ENCODE peak calls at places on chromosome 3, in seven cellular contexts. U is osteocyte; R is HS-5; Q is GM12865; V is ELF-1; W is memory B cell; Y is stimulated activated naive CD4-positive, alpha-beta T cell. Z is an unnamed sample.

GRCh38 chr3:36700537-36701248 is 63.7 kb downstream of the DCLK3 start:
- DNase-seq in Y (peak; percentile 5), R (peak; percentile 34), V (peak; percentile 74), W (peak; percentile 14), U (no peak), Q (peak; percentile 69), Z (peak; percentile 18)

GRCh38 chr3:87696276-87697013 is 362.4 kb downstream of the CGGBP1 start:
- DNase-seq in Y (no peak), U (no peak), Q (no peak), W (no peak), V (no peak), R (no peak), Z (no peak)

GRCh38 chr3:65758871-65759598 is 279.7 kb downstream of the MAGI1 start:
- DNase-seq in R (no peak), Q (no peak), W (no peak), V (no peak), U (no peak), Y (no peak), Z (no peak)

GRCh38 chr3:172848910-172849309 is 98.4 kb downstream of the ECT2 start:
- DNase-seq in W (no peak), Q (no peak), R (peak; percentile 83), Y (no peak), V (no peak), U (no peak), Z (no peak)

GRCh38 chr3:108406063-108406660 is 104.2 kb downstream of the MYH15 start:
- DNase-seq in W (no peak), Q (no peak), V (no peak), R (no peak), Y (no peak), U (no peak), Z (no peak)

GRCh38 chr3:53190659-53191058 is 29.6 kb downstream of the PRKCD start:
- DNase-seq in Q (peak; percentile 87), W (no peak), R (no peak), V (no peak), U (no peak), Y (no peak), Z (no peak)

GRCh38 chr3:12483872-12484197 is 445 bp upstream of the TSEN2 start:
- DNase-seq in Q (no peak), V (no peak), R (no peak), Y (no peak), U (no peak), W (no peak), Z (no peak)

GRCh38 chr3:193391902-193392301 is 13.3 kb upstream of the ATP13A5 start:
- DNase-seq in Y (no peak), R (peak; percentile 61), U (no peak), V (peak; percentile 56), Q (no peak), W (no peak), Z (no peak)

GRCh38 chr3:181694805-181695660 is 16.7 kb upstream of the SOX2 start:
- DNase-seq in Y (no peak), R (no peak), Q (no peak), V (peak; percentile 84), U (no peak), W (no peak), Z (no peak)

GRCh38 chr3:31237887-31238286 is 294.8 kb upstream of the STT3B start:
- DNase-seq in W (no peak), R (no peak), V (no peak), Q (no peak), U (no peak), Y (no peak), Z (no peak)

GRCh38 chr3:99537416-99537815 is 101.0 kb upstream of the COL8A1 start:
- DNase-seq in W (no peak), U (no peak), R (no peak), Y (no peak), Q (no peak), V (no peak), Z (no peak)

GRCh38 chr3:150870406-150870805 is 34.8 kb downstream of the MINDY4B start:
- DNase-seq in Y (no peak), U (no peak), Q (no peak), V (no peak), W (no peak), R (peak; percentile 43), Z (no peak)

GRCh38 chr3:182405752-182406151 is 387.6 kb upstream of the ATP11B start:
- DNase-seq in V (no peak), Q (no peak), U (no peak), W (no peak), Y (no peak), R (no peak), Z (no peak)

GRCh38 chr3:57065588-57065987 is 5.1 kb downstream of the SPATA12 start:
- DNase-seq in Q (no peak), W (no peak), Y (no peak), R (no peak), V (peak; percentile 58), U (no peak), Z (no peak)

GRCh38 chr3:159884661-159885402 is 103.8 kb upstream of the IL12A start:
- DNase-seq in U (no peak), Q (peak; percentile 70), R (peak; percentile 33), V (peak; percentile 6), W (peak; percentile 38), Y (peak; percentile 13), Z (no peak)

GRCh38 chr3:37852097-37852496 is 9.6 kb upstream of the CTDSPL start:
- DNase-seq in V (no peak), Q (no peak), Y (no peak), R (no peak), W (no peak), U (no peak), Z (no peak)

GRCh38 chr3:182735672-182736071 is 57.6 kb upstream of the ATP11B start:
- DNase-seq in Q (no peak), R (no peak), U (no peak), W (no peak), V (no peak), Y (no peak), Z (no peak)

GRCh38 chr3:16028604-16029003 is 145.9 kb upstream of the GALNT15 start:
- DNase-seq in Y (no peak), W (no peak), V (no peak), Q (no peak), U (no peak), R (no peak), Z (no peak)

GRCh38 chr3:25902586-25902985 is 112.7 kb downstream of the OXSM start:
- DNase-seq in V (no peak), W (no peak), R (no peak), Q (no peak), U (no peak), Y (no peak), Z (no peak)

GRCh38 chr3:71536376-71536965 is 47.1 kb downstream of the FOXP1 start:
- DNase-seq in U (no peak), V (no peak), Y (no peak), R (peak; percentile 33), W (no peak), Q (no peak), Z (no peak)

GRCh38 chr3:178382388-178383061 is 153.7 kb upstream of the KCNMB2 start:
- DNase-seq in Q (no peak), W (no peak), Y (no peak), R (peak; percentile 75), U (no peak), V (no peak), Z (no peak)

GRCh38 chr3:10010546-10011465 is 15.4 kb upstream of the FANCD2 start:
- DNase-seq in V (peak; percentile 94), R (no peak), Y (peak; percentile 41), Q (peak; percentile 93), W (peak; percentile 75), U (peak; percentile 98), Z (peak; percentile 97)

GRCh38 chr3:134533493-134533892 is 47.6 kb downstream of the CEP63 start:
- DNase-seq in W (no peak), Q (no peak), V (no peak), Y (no peak), R (no peak), U (no peak), Z (no peak)

GRCh38 chr3:12472000-12472399 is 12.3 kb upstream of the TSEN2 start:
- DNase-seq in R (no peak), W (no peak), Y (no peak), V (no peak), Q (no peak), U (no peak), Z (no peak)

GRCh38 chr3:54954019-54954418 is 26.2 kb upstream of the LRTM1 start:
- DNase-seq in R (peak; percentile 75), W (no peak), U (no peak), V (peak; percentile 91), Q (no peak), Y (no peak), Z (no peak)

GRCh38 chr3:127676456-127676855 is 3.7 kb downstream of the ABTB1 start:
- DNase-seq in Y (no peak), Q (no peak), W (no peak), V (no peak), R (no peak), U (no peak), Z (no peak)

Z was measured in GM12892.